ENCODE peak calls at places on chromosomes 4 and X, in four cellular contexts. One of them, this sample, is unnamed.
A peak's percentile ranks its signal among the peaks of the same experiment; 100 is the strongest.

GRCh38 chrX:1027133-1027532 is 185.3 kb downstream of the CRLF2 start:
- DNase-seq in K562: no peak
- DNase-seq in H1: no peak
- DNase-seq in GM12878: peak; percentile 46
- DNase-seq in this sample: no peak

GRCh38 chr4:118988635-118988972 is 100.0 kb downstream of the SYNPO2 start:
- DNase-seq in K562: no peak
- DNase-seq in H1: no peak
- DNase-seq in GM12878: no peak
- DNase-seq in this sample: no peak

GRCh38 chrX:3820170-3820569 is 106.7 kb upstream of the PRKX start:
- DNase-seq in K562: no peak
- DNase-seq in H1: no peak
- DNase-seq in GM12878: no peak
- DNase-seq in this sample: no peak

GRCh38 chr4:163091685-163092034 is 75.0 kb downstream of the NAF1 start:
- DNase-seq in K562: no peak
- DNase-seq in H1: no peak
- DNase-seq in GM12878: no peak
- DNase-seq in this sample: no peak

GRCh38 chrX:103488332-103488731 is 31.0 kb downstream of the RAB40A start:
- DNase-seq in K562: no peak
- DNase-seq in H1: no peak
- DNase-seq in GM12878: no peak
- DNase-seq in this sample: peak; percentile 6

GRCh38 chr4:75686346-75686745 is 13.1 kb upstream of the G3BP2 start:
- DNase-seq in K562: no peak
- DNase-seq in H1: no peak
- DNase-seq in GM12878: no peak
- DNase-seq in this sample: no peak

GRCh38 chrX:154019633-154020499 is at the start of gene IRAK1:
- DNase-seq in K562: peak; percentile 82
- DNase-seq in H1: peak; percentile 63
- DNase-seq in GM12878: no peak
- DNase-seq in this sample: no peak

GRCh38 chr4:123640271-123640670 is 243.7 kb downstream of the SPRY1 start:
- DNase-seq in K562: no peak
- DNase-seq in H1: no peak
- DNase-seq in GM12878: no peak
- DNase-seq in this sample: no peak

GRCh38 chr4:142383800-142384470 is 462.2 kb downstream of the INPP4B start:
- DNase-seq in K562: no peak
- DNase-seq in H1: no peak
- DNase-seq in GM12878: no peak
- DNase-seq in this sample: no peak

GRCh38 chr4:40200881-40201797 is 4.3 kb downstream of the RHOH start:
- DNase-seq in K562: peak; percentile 86
- DNase-seq in H1: no peak
- DNase-seq in GM12878: no peak
- DNase-seq in this sample: no peak

GRCh38 chr4:75895744-75896314 is 6.4 kb downstream of the PPEF2 start:
- DNase-seq in K562: peak; percentile 61
- DNase-seq in H1: no peak
- DNase-seq in GM12878: no peak
- DNase-seq in this sample: peak; percentile 23

GRCh38 chr4:89486042-89486441 is 178.4 kb upstream of the GPRIN3 start:
- DNase-seq in K562: no peak
- DNase-seq in H1: no peak
- DNase-seq in GM12878: no peak
- DNase-seq in this sample: no peak

GRCh38 chr4:5708829-5709680 is 696 bp upstream of the EVC2 start:
- DNase-seq in K562: no peak
- DNase-seq in H1: peak; percentile 49
- DNase-seq in GM12878: no peak
- DNase-seq in this sample: no peak

GRCh38 chr4:53039741-53040458 is 177.8 kb downstream of the RASL11B start:
- DNase-seq in K562: peak; percentile 61
- DNase-seq in H1: no peak
- DNase-seq in GM12878: no peak
- DNase-seq in this sample: no peak

GRCh38 chrX:29687687-29688086 is 527.7 kb upstream of the MAGEB2 start:
- DNase-seq in K562: no peak
- DNase-seq in H1: no peak
- DNase-seq in GM12878: no peak
- DNase-seq in this sample: no peak

GRCh38 chrX:46648660-46649059 is 75.1 kb downstream of the CHST7 start:
- DNase-seq in K562: no peak
- DNase-seq in H1: no peak
- DNase-seq in GM12878: no peak
- DNase-seq in this sample: no peak

GRCh38 chr4:179465131-179465797 is 2023.0 kb upstream of the AGA start:
- DNase-seq in K562: peak; percentile 4
- DNase-seq in H1: no peak
- DNase-seq in GM12878: no peak
- DNase-seq in this sample: no peak

GRCh38 chr4:2593003-2593402 is 56.6 kb downstream of the FAM193A start:
- DNase-seq in K562: no peak
- DNase-seq in H1: no peak
- DNase-seq in GM12878: no peak
- DNase-seq in this sample: no peak

GRCh38 chr4:815464-816146 is 10.3 kb downstream of the CPLX1 start:
- DNase-seq in K562: no peak
- DNase-seq in H1: no peak
- DNase-seq in GM12878: no peak
- DNase-seq in this sample: no peak

GRCh38 chr4:27278615-27279014 is 418.0 kb downstream of the STIM2 start:
- DNase-seq in K562: peak; percentile 28
- DNase-seq in H1: peak; percentile 78
- DNase-seq in GM12878: no peak
- DNase-seq in this sample: no peak

GRCh38 chr4:122329876-122330595 is 48.8 kb upstream of the ADAD1 start:
- DNase-seq in K562: no peak
- DNase-seq in H1: no peak
- DNase-seq in GM12878: no peak
- DNase-seq in this sample: no peak

GRCh38 chrX:68997911-68998310 is 167.3 kb downstream of the PJA1 start:
- DNase-seq in K562: no peak
- DNase-seq in H1: no peak
- DNase-seq in GM12878: no peak
- DNase-seq in this sample: no peak

GRCh38 chr4:139922625-139923024 is 231.4 kb downstream of the MAML3 start:
- DNase-seq in K562: no peak
- DNase-seq in H1: no peak
- DNase-seq in GM12878: no peak
- DNase-seq in this sample: no peak

GRCh38 chrX:52363247-52363883 is 5.5 kb upstream of the XAGE2 start:
- DNase-seq in K562: peak; percentile 84
- DNase-seq in H1: no peak
- DNase-seq in GM12878: no peak
- DNase-seq in this sample: peak; percentile 13

GRCh38 chr4:67875011-67875410 is 8.8 kb downstream of the TMPRSS11D start:
- DNase-seq in K562: no peak
- DNase-seq in H1: no peak
- DNase-seq in GM12878: no peak
- DNase-seq in this sample: no peak

GRCh38 chrX:55919367-55920221 is 202.0 kb downstream of the RRAGB start:
- DNase-seq in K562: no peak
- DNase-seq in H1: no peak
- DNase-seq in GM12878: peak; percentile 85
- DNase-seq in this sample: no peak

DNA sequence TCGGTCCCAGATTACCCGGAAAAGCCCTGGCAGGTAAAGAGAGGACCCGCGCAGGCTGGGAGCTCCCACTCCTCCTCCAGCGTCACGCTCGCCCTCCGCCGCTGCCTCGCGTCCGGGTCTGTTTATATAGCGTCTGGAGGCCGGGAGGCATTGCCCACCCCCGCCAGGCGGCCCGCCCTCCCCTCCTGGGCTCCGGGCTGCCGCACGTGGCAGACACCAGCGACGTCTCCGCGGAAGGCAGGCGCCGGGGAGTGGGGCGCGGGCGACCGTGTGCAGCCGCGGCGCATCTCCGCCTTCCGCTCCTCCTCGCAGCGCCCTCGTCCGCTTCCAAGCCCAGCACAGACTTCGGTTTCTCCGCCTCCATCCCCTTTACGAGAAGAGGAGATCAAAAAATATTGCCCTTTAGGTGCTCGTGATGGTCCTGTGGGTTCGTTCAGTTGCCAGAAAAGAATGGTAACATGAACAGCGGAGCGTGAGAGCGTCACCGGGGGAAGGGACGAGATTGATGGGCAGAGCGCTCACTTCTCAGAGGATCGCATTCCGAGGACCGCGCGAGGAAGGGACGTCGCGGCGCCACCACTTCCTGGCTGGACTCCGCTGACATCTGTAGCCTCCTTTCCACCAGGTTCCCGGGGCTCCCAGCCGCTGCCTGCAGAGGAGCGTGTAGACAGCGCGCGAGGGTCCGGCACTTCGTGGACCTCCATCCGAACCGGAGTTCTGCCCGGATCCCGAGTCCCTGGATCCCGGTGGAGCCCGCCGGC is at the start of gene GALNTL6:
- DNase-seq in K562: no peak
- DNase-seq in H1: peak; percentile 69
- DNase-seq in GM12878: no peak
- DNase-seq in this sample: no peak
- TF ChIP-seq EGR1 in K562: no peak
- TF ChIP-seq EGR1 in H1: no peak
- TF ChIP-seq EGR1 in GM12878: no peak
- TF ChIP-seq EGR1 in this sample: no peak

GRCh38 chr4:71944956-71945355 is 86.8 kb upstream of the NPFFR2 start:
- DNase-seq in K562: no peak
- DNase-seq in H1: no peak
- DNase-seq in GM12878: no peak
- DNase-seq in this sample: no peak
- TF ChIP-seq YY1 in K562: no peak
- TF ChIP-seq YY1 in H1: no peak
- TF ChIP-seq YY1 in GM12878: no peak
- TF ChIP-seq YY1 in this sample: no peak

DNA sequence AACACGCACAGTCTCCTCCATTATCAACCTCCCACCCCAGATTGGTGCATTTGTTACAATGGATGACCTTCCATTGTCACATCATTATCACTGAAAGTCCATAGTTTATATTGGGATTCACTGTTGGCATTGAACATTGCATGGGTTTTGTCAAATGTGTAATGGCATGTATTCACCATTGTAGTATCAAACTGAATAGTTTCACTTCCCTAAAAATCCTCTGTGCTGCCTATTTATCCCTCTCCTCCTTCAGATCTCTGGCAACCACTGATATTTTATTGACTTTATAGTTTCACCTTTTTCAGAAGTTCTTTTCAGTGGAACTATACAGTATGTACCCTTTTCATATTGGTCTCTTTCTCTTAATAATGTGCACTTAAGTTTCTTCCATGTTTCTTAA is 1565.4 kb downstream of the PCDH18 start:
- DNase-seq in K562: no peak
- DNase-seq in H1: no peak
- DNase-seq in GM12878: no peak
- DNase-seq in this sample: no peak
- TF ChIP-seq EGR1 in K562: no peak
- TF ChIP-seq EGR1 in H1: no peak
- TF ChIP-seq EGR1 in GM12878: no peak
- TF ChIP-seq EGR1 in this sample: no peak

DNA sequence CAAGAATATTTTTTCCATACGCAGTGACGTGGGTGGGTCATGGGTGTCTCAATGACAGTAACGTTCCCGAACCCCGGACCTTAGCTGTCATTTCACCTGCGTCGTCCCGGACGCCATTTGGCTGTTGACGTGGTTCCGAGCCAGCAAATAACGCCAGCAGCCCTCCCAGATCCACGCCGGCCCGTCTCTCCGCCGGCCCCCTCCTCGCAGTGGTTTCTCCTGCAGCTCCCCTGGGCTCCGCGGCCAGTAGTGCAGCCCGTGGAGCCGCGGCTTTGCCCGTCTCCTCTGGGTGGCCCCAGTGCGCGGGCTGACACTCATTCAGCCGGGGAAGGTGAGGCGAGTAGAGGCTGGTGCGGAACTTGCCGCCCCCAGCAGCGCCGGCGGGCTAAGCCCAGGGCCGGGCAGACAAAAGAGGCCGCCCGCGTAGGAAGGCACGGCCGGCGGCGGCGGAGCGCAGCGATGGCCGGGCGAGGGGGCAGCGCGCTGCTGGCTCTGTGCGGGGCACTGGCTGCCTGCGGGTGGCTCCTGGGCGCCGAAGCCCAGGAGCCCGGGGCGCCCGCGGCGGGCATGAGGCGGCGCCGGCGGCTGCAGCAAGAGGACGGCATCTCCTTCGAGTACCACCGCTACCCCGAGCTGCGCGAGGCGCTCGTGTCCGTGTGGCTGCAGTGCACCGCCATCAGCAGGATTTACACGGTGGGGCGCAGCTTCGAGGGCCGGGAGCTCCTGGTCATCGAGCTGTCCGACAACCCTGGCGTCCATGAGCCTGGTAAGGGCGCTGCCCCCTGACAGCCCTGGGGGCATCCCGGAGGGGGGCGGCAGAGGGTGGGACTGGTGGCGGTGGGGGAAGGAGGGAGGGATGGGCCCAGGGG is at the start of gene CPE:
- DNase-seq in K562: no peak
- DNase-seq in H1: peak; percentile 77
- DNase-seq in GM12878: no peak
- DNase-seq in this sample: peak; percentile 57
- TF ChIP-seq YY1 in K562: no peak
- TF ChIP-seq YY1 in H1: peak; percentile 81
- TF ChIP-seq YY1 in GM12878: no peak
- TF ChIP-seq YY1 in this sample: no peak

GRCh38 chr4:168711197-168712120 is 214.6 kb downstream of the PALLD start:
- DNase-seq in K562: no peak
- DNase-seq in H1: no peak
- DNase-seq in GM12878: no peak
- DNase-seq in this sample: no peak

GRCh38 chr4:168712316-168712855 is 215.5 kb downstream of the PALLD start:
- DNase-seq in K562: no peak
- DNase-seq in H1: no peak
- DNase-seq in GM12878: no peak
- DNase-seq in this sample: no peak

GRCh38 chr4:168708108-168708507 is 211.3 kb downstream of the PALLD start:
- DNase-seq in K562: no peak
- DNase-seq in H1: no peak
- DNase-seq in GM12878: no peak
- DNase-seq in this sample: no peak

GRCh38 chr4:168713193-168713592 is 216.3 kb downstream of the PALLD start:
- DNase-seq in K562: no peak
- DNase-seq in H1: no peak
- DNase-seq in GM12878: no peak
- DNase-seq in this sample: no peak

GRCh38 chr4:168710353-168710946 is 213.6 kb downstream of the PALLD start:
- DNase-seq in K562: peak; percentile 11
- DNase-seq in H1: no peak
- DNase-seq in GM12878: no peak
- DNase-seq in this sample: peak; percentile 29
- TF ChIP-seq EGR1 in K562: no peak
- TF ChIP-seq EGR1 in H1: no peak
- TF ChIP-seq EGR1 in GM12878: no peak
- TF ChIP-seq EGR1 in this sample: no peak

GRCh38 chr4:80989921-80990544 is 40.5 kb upstream of the BMP3 start:
- DNase-seq in K562: peak; percentile 57
- DNase-seq in H1: peak; percentile 43
- DNase-seq in GM12878: peak; percentile 26
- DNase-seq in this sample: peak; percentile 50
- TF ChIP-seq YY1 in K562: no peak
- TF ChIP-seq YY1 in H1: no peak
- TF ChIP-seq YY1 in GM12878: no peak
- TF ChIP-seq YY1 in this sample: no peak

GRCh38 chrX:78708171-78708570 is 39.3 kb upstream of the LPAR4 start:
- DNase-seq in K562: peak; percentile 0
- DNase-seq in H1: peak; percentile 41
- DNase-seq in GM12878: no peak
- DNase-seq in this sample: no peak
- TF ChIP-seq EGR1 in K562: no peak
- TF ChIP-seq EGR1 in H1: no peak
- TF ChIP-seq EGR1 in GM12878: no peak
- TF ChIP-seq EGR1 in this sample: no peak